ENCODE peak calls at places on chromosome 3, in nine cellular contexts. M is right cardiac atrium, J is MM.1S, F is GM23248, H is fibroblast of lung, Z is heart left ventricle, B is tibial nerve, D is upper lobe of right lung, Y is A549. A is an unnamed sample.

GRCh38 chr3:139893264-139893962 is 41.6 kb upstream of the CLSTN2 start:
- DNase-seq in D (no peak), H (no peak), F (no peak), Y (no peak), M (no peak), J (no peak), B (peak; percentile 70), Z (no peak), A (no peak)

GRCh38 chr3:129027544-129027880 is 26.4 kb downstream of the EFCC1 start:
- DNase-seq in Y (no peak), B (no peak), Z (no peak), H (no peak), J (no peak), F (no peak), M (no peak), D (no peak), A (no peak)

GRCh38 chr3:66092175-66092990 is 53.7 kb upstream of the MAGI1 start:
- DNase-seq in M (no peak), Z (no peak), F (peak; percentile 17), Y (no peak), B (no peak), H (no peak), J (no peak), D (no peak), A (no peak)

GRCh38 chr3:50515565-50516047 is 12.2 kb upstream of the CACNA2D2 start:
- DNase-seq in J (no peak), M (peak; percentile 87), D (peak; percentile 74), Y (no peak), Z (no peak), B (no peak), F (no peak), H (no peak), A (peak; percentile 84)

GRCh38 chr3:129690406-129690805 is 83.9 kb upstream of the PLXND1 start:
- DNase-seq in B (peak; percentile 74), M (no peak), J (peak; percentile 59), H (peak; percentile 79), Y (peak; percentile 30), F (peak; percentile 64), D (no peak), Z (no peak), A (no peak)

GRCh38 chr3:131568460-131568859 is 65.7 kb upstream of the MRPL3 start:
- DNase-seq in Y (no peak), J (no peak), D (no peak), B (no peak), H (no peak), F (no peak), M (no peak), Z (no peak), A (no peak)

GRCh38 chr3:185200639-185201038 is 47.8 kb upstream of the C3orf70 start:
- DNase-seq in B (no peak), H (peak; percentile 85), J (no peak), M (no peak), F (peak; percentile 85), Z (no peak), D (no peak), Y (no peak), A (no peak)

GRCh38 chr3:45986303-45986982 is 9.2 kb downstream of the FYCO1 start:
- DNase-seq in D (peak; percentile 64), B (no peak), Z (no peak), F (peak; percentile 85), H (peak; percentile 67), Y (peak; percentile 53), J (no peak), M (peak; percentile 63), A (no peak)

GRCh38 chr3:65412591-65412990 is 626.1 kb downstream of the MAGI1 start:
- DNase-seq in H (no peak), Z (no peak), J (peak; percentile 67), D (no peak), Y (no peak), F (no peak), M (peak; percentile 71), B (peak; percentile 18), A (no peak)

GRCh38 chr3:4709336-4709735 is 216.2 kb downstream of the ITPR1 start:
- DNase-seq in Y (no peak), D (no peak), F (peak; percentile 85), M (no peak), B (no peak), H (no peak), J (no peak), Z (no peak), A (no peak)

GRCh38 chr3:42161050-42161935 is 70.1 kb downstream of the TRAK1 start:
- DNase-seq in B (no peak), F (peak; percentile 60), J (no peak), H (peak; percentile 22), D (no peak), Z (no peak), M (no peak), Y (no peak), A (no peak)

GRCh38 chr3:138470687-138471086 is 36.3 kb downstream of the ESYT3 start:
- DNase-seq in Z (no peak), F (no peak), H (no peak), J (no peak), M (no peak), Y (no peak), D (peak; percentile 62), B (no peak), A (peak; percentile 44)

GRCh38 chr3:29903600-29903999 is 622.7 kb downstream of the RBMS3 start:
- DNase-seq in D (no peak), Z (no peak), B (no peak), Y (no peak), H (no peak), J (no peak), F (no peak), M (no peak), A (no peak)

GRCh38 chr3:99842826-99843589 is 25.3 kb downstream of the CMSS1 start:
- DNase-seq in D (no peak), M (no peak), Y (no peak), F (peak; percentile 78), Z (no peak), H (peak; percentile 81), J (peak; percentile 24), B (no peak), A (no peak)

GRCh38 chr3:49469037-49469875 is 811 bp upstream of the DAG1 start:
- DNase-seq in D (peak; percentile 87), B (peak; percentile 54), H (peak; percentile 67), M (peak; percentile 92), F (peak; percentile 93), Y (peak; percentile 48), J (no peak), Z (peak; percentile 83), A (peak; percentile 90)

GRCh38 chr3:194204036-194204792 is 68.3 kb downstream of the HES1 start:
- DNase-seq in D (peak; percentile 73), Z (no peak), H (no peak), F (no peak), M (peak; percentile 63), Y (peak; percentile 33), J (peak; percentile 52), B (no peak), A (no peak)

GRCh38 chr3:127373701-127374625 is 86.1 kb upstream of the PRR20G start:
- DNase-seq in Z (no peak), M (no peak), D (peak; percentile 66), J (no peak), B (no peak), H (no peak), Y (peak; percentile 3), F (peak; percentile 22), A (peak; percentile 34)

GRCh38 chr3:129313983-129314756 is 35.5 kb downstream of the HMCES start:
- DNase-seq in F (peak; percentile 56), B (peak; percentile 57), D (no peak), H (peak; percentile 47), Y (no peak), J (peak; percentile 52), Z (peak; percentile 68), M (no peak), A (peak; percentile 73)

GRCh38 chr3:2099779-2100191 is 1.1 kb downstream of the CNTN4 start:
- DNase-seq in H (no peak), D (no peak), Y (no peak), J (no peak), F (no peak), Z (no peak), B (no peak), M (no peak), A (peak; percentile 76)
- H3K4me3 ChIP-seq in H (no peak overlapping the region), D (peak overlapping the region; percentile 51), Y (no peak overlapping the region), J (no peak overlapping the region), F (no peak overlapping the region), Z (peak overlapping the region; percentile 49), B (peak overlapping the region; percentile 59), M (peak overlapping the region; percentile 67), A (peak overlapping the region; percentile 90)

GRCh38 chr3:101829878-101830277 is 19.4 kb upstream of the NFKBIZ start:
- DNase-seq in D (no peak), M (no peak), H (no peak), Y (no peak), F (no peak), B (no peak), J (no peak), Z (no peak), A (no peak)

GRCh38 chr3:101825904-101826445 is 23.3 kb upstream of the NFKBIZ start:
- DNase-seq in M (no peak), F (peak; percentile 71), Z (no peak), Y (no peak), B (no peak), J (no peak), H (peak; percentile 24), D (no peak), A (no peak)

GRCh38 chr3:101828289-101828688 is 21.0 kb upstream of the NFKBIZ start:
- DNase-seq in F (peak; percentile 24), M (no peak), H (no peak), B (no peak), D (no peak), Z (no peak), J (no peak), Y (no peak), A (no peak)

GRCh38 chr3:101827211-101828174 is 21.8 kb upstream of the NFKBIZ start:
- DNase-seq in J (peak; percentile 92), D (peak; percentile 86), H (peak; percentile 74), M (peak; percentile 80), F (peak; percentile 90), Y (no peak), B (peak; percentile 77), Z (peak; percentile 79), A (peak; percentile 88)

GRCh38 chr3:101829066-101829830 is 20.1 kb upstream of the NFKBIZ start:
- DNase-seq in Y (no peak), B (peak; percentile 72), M (peak; percentile 68), D (no peak), H (peak; percentile 79), F (peak; percentile 82), J (no peak), Z (peak; percentile 60), A (peak; percentile 82)
- H3K27ac ChIP-seq in Y (peak overlapping the region; percentile 88), B (peak overlapping the region; percentile 96), M (peak overlapping the region; percentile 37), D (peak overlapping the region; percentile 88), H (peak overlapping the region; percentile 75), F (peak overlapping the region; percentile 84), J (no peak overlapping the region), Z (peak overlapping the region; percentile 88), A (peak overlapping the region; percentile 58)

GRCh38 chr3:150931710-150932109 is 26.5 kb upstream of the MINDY4B start:
- DNase-seq in D (no peak), B (peak; percentile 11), Z (no peak), H (no peak), M (no peak), F (no peak), Y (no peak), J (no peak), A (no peak)
- H3K4me1 ChIP-seq in D (no peaks in the 10 kb centered on the region), B (no peaks in the 10 kb centered on the region), Z (no peaks in the 10 kb centered on the region), H (no peaks in the 10 kb centered on the region), M (no peaks in the 10 kb centered on the region), F (no peaks in the 10 kb centered on the region), Y (no peaks in the 10 kb centered on the region), J (peaks cover 22% of the 10 kb centered on the region), A (peaks cover 2% of the 10 kb centered on the region)

DNA sequence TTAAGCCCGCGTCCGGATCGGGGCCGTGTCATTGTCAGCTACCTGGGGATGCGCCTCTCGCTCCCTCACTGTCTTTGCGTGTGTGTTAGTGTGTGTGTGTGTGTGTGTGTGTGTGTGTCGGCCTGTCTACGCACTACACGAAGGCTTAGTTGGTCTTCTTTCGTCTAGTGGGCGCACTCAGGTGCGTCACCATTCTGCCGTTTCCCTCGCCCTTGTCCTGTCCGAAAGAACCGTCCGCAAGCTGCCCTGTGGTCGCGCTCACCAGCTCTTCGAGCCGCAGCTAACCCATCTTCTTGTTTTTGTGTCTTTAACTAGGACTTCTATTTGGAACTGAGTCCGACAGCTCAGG is 650 bp upstream of the PAQR9 start:
- DNase-seq in F (peak; percentile 32), Y (no peak), B (no peak), H (no peak), J (no peak), D (no peak), Z (no peak), M (no peak), A (no peak)
- H3K4me3 ChIP-seq in F (peak overlapping the region; percentile 77), Y (peak overlapping the region; percentile 59), B (peak overlapping the region; percentile 22), H (peak overlapping the region; percentile 12), J (no peak overlapping the region), D (peak overlapping the region; percentile 49), Z (peak overlapping the region; percentile 66), M (peak overlapping the region; percentile 79), A (peak overlapping the region; percentile 50)

A was measured in aorta.